ENCODE peak calls at places on chromosome X, in ten cellular contexts. R is ACHN, C is fibroblast of lung, J is substantia nigra, W is NCI-H446 treated with DMSO at 0.1 percent for 48 hours, N is mesendoderm, V is caudate nucleus, X is memory B cell, A is NCI-H748 treated with DMSO at 0.1 percent for 48 hours, K is lung. D is an unnamed sample.

GRCh38 chrX:77160301-77160700 is 286.9 kb upstream of the FGF16 start:
- DNase-seq in X (no peak), R (no peak), J (no peak), W (no peak), K (no peak), A (no peak), C (no peak), N (peak), V (no peak), D (peak)

GRCh38 chrX:108217877-108218276 is 126.3 kb downstream of the ATG4A start:
- DNase-seq in X (no peak), J (no peak), A (no peak), V (no peak), K (no peak), W (no peak), C (no peak), N (no peak), R (no peak), D (no peak)

GRCh38 chrX:56228914-56229313 is 3.2 kb upstream of the KLF8 start:
- DNase-seq in W (no peak), C (no peak), R (no peak), X (no peak), A (no peak), V (no peak), N (peak), J (no peak), K (no peak), D (peak)

GRCh38 chrX:41045960-41046567 is 39.2 kb upstream of the USP9X start:
- DNase-seq in N (peak), A (no peak), R (no peak), W (peak), V (no peak), C (no peak), X (no peak), K (no peak), J (no peak), D (no peak)

GRCh38 chrX:70444326-70445196 is at the start of gene DLG3:
- DNase-seq in X (no peak), V (peak), K (no peak), R (peak), A (peak), W (no peak), C (peak), N (peak), J (peak), D (peak)

GRCh38 chrX:81120270-81120935 is 81.3 kb downstream of the HMGN5 start:
- DNase-seq in K (no peak), A (no peak), C (no peak), R (peak), X (no peak), J (no peak), N (no peak), V (peak), W (no peak), D (no peak)

GRCh38 chrX:134423606-134424005 is 36.4 kb upstream of the HPRT1 start:
- DNase-seq in K (no peak), R (peak), A (no peak), X (no peak), N (no peak), V (no peak), C (peak), J (no peak), W (peak), D (peak)

GRCh38 chrX:3527166-3527565 is 180.7 kb upstream of the MXRA5 start:
- DNase-seq in N (no peak), J (no peak), R (no peak), K (no peak), C (peak), V (no peak), W (no peak), X (no peak), A (no peak), D (no peak)

GRCh38 chrX:54029543-54030143 is 14.6 kb downstream of the PHF8 start:
- DNase-seq in C (no peak), V (no peak), A (no peak), R (no peak), X (no peak), J (no peak), W (no peak), K (peak), N (no peak), D (peak)

D was measured in epithelial cell of esophagus.